ENCODE peak calls at places on chromosomes 2 and 18, in nine cellular contexts. One of them, this sample, is unnamed.

GRCh38 chr18:7561907-7562460 is 5.1 kb upstream of the PTPRM start:
- DNase-seq in HTR-8/SVneo: no peak
- DNase-seq in thoracic aorta: no peak
- DNase-seq in GDM1: no peak
- DNase-seq in aorta: no peak
- DNase-seq in AML-193: no peak
- DNase-seq in stimulated activated CD4-positive, alpha-beta T cell treated with anti-CD3 and anti-CD28 coated beads, Interleukin-4, amount 100 ng/mL, for 24 hours: no peak
- DNase-seq in NCI-H1105: no peak
- DNase-seq in tibial artery: no peak
- DNase-seq in this sample: no peak

GRCh38 chr2:202633470-202633869 is 1.3 kb upstream of the FAM117B start:
- DNase-seq in HTR-8/SVneo: no peak
- DNase-seq in thoracic aorta: no peak
- DNase-seq in GDM1: no peak
- DNase-seq in aorta: no peak
- DNase-seq in AML-193: no peak
- DNase-seq in stimulated activated CD4-positive, alpha-beta T cell treated with anti-CD3 and anti-CD28 coated beads, Interleukin-4, amount 100 ng/mL, for 24 hours: no peak
- DNase-seq in NCI-H1105: no peak
- DNase-seq in tibial artery: no peak
- DNase-seq in this sample: no peak

GRCh38 chr2:133498166-133498565 is 70.1 kb downstream of the NCKAP5 start:
- DNase-seq in HTR-8/SVneo: no peak
- DNase-seq in thoracic aorta: no peak
- DNase-seq in GDM1: no peak
- DNase-seq in aorta: no peak
- DNase-seq in AML-193: no peak
- DNase-seq in stimulated activated CD4-positive, alpha-beta T cell treated with anti-CD3 and anti-CD28 coated beads, Interleukin-4, amount 100 ng/mL, for 24 hours: no peak
- DNase-seq in NCI-H1105: no peak
- DNase-seq in tibial artery: no peak
- DNase-seq in this sample: no peak

GRCh38 chr18:21134895-21135294 is 23.3 kb upstream of the ROCK1 start:
- DNase-seq in HTR-8/SVneo: no peak
- DNase-seq in thoracic aorta: no peak
- DNase-seq in GDM1: peak; percentile 10
- DNase-seq in aorta: no peak
- DNase-seq in AML-193: peak; percentile 41
- DNase-seq in stimulated activated CD4-positive, alpha-beta T cell treated with anti-CD3 and anti-CD28 coated beads, Interleukin-4, amount 100 ng/mL, for 24 hours: peak; percentile 16
- DNase-seq in NCI-H1105: no peak
- DNase-seq in tibial artery: no peak
- DNase-seq in this sample: no peak

GRCh38 chr18:75407468-75408437 is 19.8 kb downstream of the SMIM21 start:
- DNase-seq in HTR-8/SVneo: no peak
- DNase-seq in thoracic aorta: no peak
- DNase-seq in GDM1: no peak
- DNase-seq in aorta: peak; percentile 70
- DNase-seq in AML-193: no peak
- DNase-seq in stimulated activated CD4-positive, alpha-beta T cell treated with anti-CD3 and anti-CD28 coated beads, Interleukin-4, amount 100 ng/mL, for 24 hours: no peak
- DNase-seq in NCI-H1105: no peak
- DNase-seq in tibial artery: no peak
- DNase-seq in this sample: no peak

GRCh38 chr18:48279312-48279711 is 129.9 kb downstream of the ZBTB7C start:
- DNase-seq in HTR-8/SVneo: no peak
- DNase-seq in thoracic aorta: no peak
- DNase-seq in GDM1: no peak
- DNase-seq in aorta: no peak
- DNase-seq in AML-193: no peak
- DNase-seq in stimulated activated CD4-positive, alpha-beta T cell treated with anti-CD3 and anti-CD28 coated beads, Interleukin-4, amount 100 ng/mL, for 24 hours: no peak
- DNase-seq in NCI-H1105: no peak
- DNase-seq in tibial artery: no peak
- DNase-seq in this sample: no peak

GRCh38 chr18:25805323-25805722 is 285.1 kb downstream of the SS18 start:
- DNase-seq in HTR-8/SVneo: no peak
- DNase-seq in thoracic aorta: no peak
- DNase-seq in GDM1: no peak
- DNase-seq in aorta: no peak
- DNase-seq in AML-193: no peak
- DNase-seq in stimulated activated CD4-positive, alpha-beta T cell treated with anti-CD3 and anti-CD28 coated beads, Interleukin-4, amount 100 ng/mL, for 24 hours: no peak
- DNase-seq in NCI-H1105: no peak
- DNase-seq in tibial artery: peak; percentile 48
- DNase-seq in this sample: no peak

GRCh38 chr2:222305510-222306392 is 7.0 kb upstream of the PAX3 start:
- DNase-seq in HTR-8/SVneo: no peak
- DNase-seq in thoracic aorta: no peak
- DNase-seq in GDM1: no peak
- DNase-seq in aorta: peak; percentile 77
- DNase-seq in AML-193: no peak
- DNase-seq in stimulated activated CD4-positive, alpha-beta T cell treated with anti-CD3 and anti-CD28 coated beads, Interleukin-4, amount 100 ng/mL, for 24 hours: no peak
- DNase-seq in NCI-H1105: no peak
- DNase-seq in tibial artery: no peak
- DNase-seq in this sample: peak; percentile 14

GRCh38 chr2:220107380-220107791 is 480.0 kb downstream of the SLC4A3 start:
- DNase-seq in HTR-8/SVneo: no peak
- DNase-seq in thoracic aorta: no peak
- DNase-seq in GDM1: no peak
- DNase-seq in aorta: no peak
- DNase-seq in AML-193: no peak
- DNase-seq in stimulated activated CD4-positive, alpha-beta T cell treated with anti-CD3 and anti-CD28 coated beads, Interleukin-4, amount 100 ng/mL, for 24 hours: no peak
- DNase-seq in NCI-H1105: no peak
- DNase-seq in tibial artery: no peak
- DNase-seq in this sample: no peak

GRCh38 chr2:73970850-73971471 is 13.7 kb upstream of the TET3 start:
- DNase-seq in HTR-8/SVneo: no peak
- DNase-seq in thoracic aorta: no peak
- DNase-seq in GDM1: peak; percentile 88
- DNase-seq in aorta: peak; percentile 88
- DNase-seq in AML-193: peak; percentile 85
- DNase-seq in stimulated activated CD4-positive, alpha-beta T cell treated with anti-CD3 and anti-CD28 coated beads, Interleukin-4, amount 100 ng/mL, for 24 hours: peak; percentile 41
- DNase-seq in NCI-H1105: no peak
- DNase-seq in tibial artery: peak; percentile 74
- DNase-seq in this sample: peak; percentile 21

GRCh38 chr2:236507393-236508085 is 62.1 kb upstream of the ACKR3 start:
- DNase-seq in HTR-8/SVneo: no peak
- DNase-seq in thoracic aorta: no peak
- DNase-seq in GDM1: no peak
- DNase-seq in aorta: peak; percentile 88
- DNase-seq in AML-193: no peak
- DNase-seq in stimulated activated CD4-positive, alpha-beta T cell treated with anti-CD3 and anti-CD28 coated beads, Interleukin-4, amount 100 ng/mL, for 24 hours: peak; percentile 47
- DNase-seq in NCI-H1105: no peak
- DNase-seq in tibial artery: peak; percentile 29
- DNase-seq in this sample: no peak

This sample was measured in NCI-H2029 treated with DMSO at 0.1 percent for 48 hours.